ENCODE peak calls at places on chromosomes 4 and X, in ten cellular contexts. P is stimulated activated CD8-positive, alpha-beta memory T cell treated with anti-CD3 and anti-CD28 coated beads, Interleukin-7, amount 100 ng/mL, for 24 hours; V is D341Med; Q is activated T-cell treated with anti-CD3 and anti-CD28 coated beads, Interleukin-2, amount 50 U/mL, for 24 hours; M is SK-N-SH; T is NCI-H1105; D is fibroblast of the aortic adventitia; N is nephron progenitor cell; H is T follicular helper cell; F is T-helper 17 cell. U is an unnamed sample.

GRCh38 chr4:147136308-147136707 is 190.6 kb upstream of the TTC29 start:
- DNase-seq in N (no peak), Q (no peak), V (no peak), P (no peak), T (no peak), D (peak), H (no peak), F (no peak), M (no peak), U (no peak)

GRCh38 chrX:46582325-46582724 is 8.8 kb downstream of the CHST7 start:
- DNase-seq in N (no peak), P (no peak), D (peak), F (no peak), Q (no peak), T (no peak), V (no peak), M (no peak), H (no peak), U (no peak)

GRCh38 chrX:41339148-41339547 is 5.2 kb downstream of the DDX3X start:
- DNase-seq in F (no peak), M (no peak), P (no peak), H (no peak), T (no peak), Q (no peak), V (no peak), N (no peak), D (no peak), U (no peak)

GRCh38 chr4:182748283-182748682 is 168.9 kb downstream of the DCTD start:
- DNase-seq in H (no peak), T (no peak), Q (no peak), V (no peak), N (no peak), P (no peak), M (no peak), D (no peak), F (no peak), U (no peak)

GRCh38 chr4:174503079-174503724 is 19.1 kb downstream of the HPGD start:
- DNase-seq in T (no peak), V (no peak), F (no peak), P (no peak), Q (no peak), D (peak), M (no peak), H (no peak), N (no peak), U (no peak)

GRCh38 chr4:105058177-105058812 is 88.4 kb upstream of the TET2 start:
- DNase-seq in M (no peak), P (no peak), T (no peak), F (no peak), Q (no peak), H (no peak), D (peak), V (no peak), N (no peak), U (no peak)

GRCh38 chrX:15546745-15547144 is 46.1 kb downstream of the BMX start:
- DNase-seq in H (no peak), T (no peak), D (no peak), N (no peak), M (no peak), V (no peak), Q (no peak), F (no peak), P (no peak), U (no peak)

GRCh38 chr4:114883641-114884040 is 229.8 kb downstream of the NDST4 start:
- DNase-seq in F (no peak), H (no peak), D (no peak), P (no peak), T (no peak), Q (no peak), M (no peak), N (no peak), V (no peak), U (no peak)

GRCh38 chr4:6840062-6840976 is 57.8 kb downstream of the KIAA0232 start:
- DNase-seq in M (no peak), Q (no peak), V (no peak), H (no peak), T (no peak), N (peak), P (no peak), F (no peak), D (peak), U (peak)

GRCh38 chr4:123378794-123379193 is 17.8 kb upstream of the SPRY1 start:
- DNase-seq in N (no peak), M (no peak), V (no peak), P (no peak), Q (no peak), H (no peak), T (no peak), D (no peak), F (no peak), U (no peak)

GRCh38 chr4:140675599-140676231 is 80.5 kb downstream of the TBC1D9 start:
- DNase-seq in M (no peak), D (no peak), V (no peak), T (no peak), P (no peak), H (no peak), F (no peak), N (no peak), Q (no peak), U (no peak)

GRCh38 chr4:176885224-176885623 is 92.5 kb upstream of the VEGFC start:
- DNase-seq in Q (no peak), D (peak), M (no peak), F (no peak), H (no peak), P (no peak), V (no peak), N (no peak), T (no peak), U (no peak)

GRCh38 chrX:74492720-74493201 is 71.5 kb downstream of the SLC16A2 start:
- DNase-seq in T (peak), Q (peak), D (no peak), N (peak), H (no peak), V (peak), P (peak), F (no peak), M (peak), U (no peak)

GRCh38 chr4:149291463-149291862 is 524.2 kb downstream of the IQCM start:
- DNase-seq in P (no peak), N (no peak), V (no peak), M (no peak), D (peak), F (no peak), H (no peak), Q (no peak), T (no peak), U (no peak)

GRCh38 chrX:149639568-149639967 is 8.0 kb upstream of the TMEM185A start:
- DNase-seq in N (no peak), F (no peak), D (no peak), Q (no peak), T (no peak), M (no peak), P (no peak), V (no peak), H (no peak), U (no peak)

GRCh38 chrX:31540313-31540712 is 468.5 kb upstream of the FTHL17 start:
- DNase-seq in F (no peak), V (no peak), D (no peak), T (no peak), M (no peak), N (no peak), H (no peak), P (no peak), Q (no peak), U (no peak)

GRCh38 chrX:149903889-149904748 is 23.1 kb downstream of the MAGEA8 start:
- DNase-seq in D (peak), P (no peak), F (no peak), T (no peak), H (no peak), M (no peak), N (no peak), Q (no peak), V (no peak), U (no peak)

GRCh38 chrX:22389544-22390243 is 117.0 kb downstream of the CBLL2 start:
- DNase-seq in D (peak), F (no peak), Q (no peak), T (peak), P (no peak), H (no peak), V (no peak), N (no peak), M (no peak), U (no peak)

GRCh38 chr4:19309365-19309764 is 942.3 kb upstream of the SLIT2 start:
- DNase-seq in P (no peak), F (no peak), H (no peak), M (no peak), N (no peak), Q (no peak), T (no peak), V (peak), D (peak), U (no peak)

GRCh38 chr4:925171-925570 is 6.9 kb downstream of the GAK start:
- DNase-seq in D (no peak), F (no peak), V (no peak), N (no peak), M (peak), P (no peak), H (no peak), T (no peak), Q (peak), U (no peak)

GRCh38 chr4:83252782-83253405 is 31.7 kb downstream of the COQ2 start:
- DNase-seq in H (peak), Q (peak), T (peak), N (peak), P (peak), V (peak), F (peak), D (peak), M (peak), U (peak)

GRCh38 chr4:8853249-8853648 is 18.4 kb downstream of the HMX1 start:
- DNase-seq in Q (no peak), T (no peak), M (no peak), P (no peak), H (no peak), D (no peak), F (no peak), V (no peak), N (no peak), U (peak)

GRCh38 chrX:24851776-24852175 is 158.1 kb downstream of the POLA1 start:
- DNase-seq in Q (no peak), M (no peak), H (no peak), V (no peak), P (no peak), D (no peak), T (no peak), F (no peak), N (no peak), U (no peak)

GRCh38 chr4:6115342-6115741 is 85.0 kb downstream of the JAKMIP1 start:
- DNase-seq in H (no peak), D (no peak), M (no peak), P (no peak), F (no peak), N (no peak), Q (no peak), T (no peak), V (no peak), U (no peak)

GRCh38 chr4:121989715-121990114 is 37.9 kb upstream of the TRPC3 start:
- DNase-seq in V (no peak), P (no peak), D (peak), F (no peak), N (no peak), M (no peak), T (no peak), Q (no peak), H (no peak), U (no peak)

GRCh38 chr4:141636771-141637460 is 533 bp downstream of the IL15 start:
- DNase-seq in D (peak), V (peak), M (peak), N (peak), T (peak), F (peak), P (no peak), Q (peak), H (no peak), U (peak)

GRCh38 chrX:71100581-71101505 is 5.2 kb downstream of the FOXO4 start:
- DNase-seq in Q (no peak), F (no peak), N (no peak), V (no peak), T (no peak), D (no peak), P (no peak), H (no peak), M (no peak), U (no peak)

GRCh38 chr4:186264660-186265059 is 1.3 kb upstream of the F11 start:
- DNase-seq in V (no peak), F (no peak), T (no peak), M (no peak), Q (no peak), P (no peak), D (no peak), N (no peak), H (no peak), U (no peak)

GRCh38 chrX:13646154-13646549 is 6.8 kb upstream of the TCEANC start:
- DNase-seq in N (peak), Q (peak), H (peak), F (no peak), M (peak), T (peak), V (peak), D (peak), P (no peak), U (peak)

GRCh38 chrX:48498374-48498809 is 10.4 kb upstream of the PORCN start:
- DNase-seq in H (no peak), F (no peak), V (no peak), Q (no peak), T (no peak), P (no peak), M (no peak), D (peak), N (no peak), U (no peak)

GRCh38 chr4:148778980-148779675 is 336.9 kb upstream of the NR3C2 start:
- DNase-seq in N (no peak), D (no peak), T (no peak), H (no peak), F (no peak), P (no peak), V (no peak), M (no peak), Q (no peak), U (no peak)

GRCh38 chrX:110691446-110691845 is 104.2 kb downstream of the CHRDL1 start:
- DNase-seq in T (no peak), F (no peak), Q (no peak), D (peak), P (no peak), V (no peak), N (no peak), M (no peak), H (no peak), U (no peak)

GRCh38 chr4:32858971-32859370 is 2138.8 kb downstream of the PCDH7 start:
- DNase-seq in M (no peak), T (no peak), Q (no peak), P (no peak), H (no peak), N (no peak), V (no peak), F (no peak), D (peak), U (no peak)

GRCh38 chrX:54439967-54440871 is at the start of gene TSR2:
- DNase-seq in N (peak), H (peak), V (peak), T (peak), F (peak), Q (peak), D (peak), M (peak), P (peak), U (peak)